ENCODE peak calls at places on chromosomes 2 and 18, in four cellular contexts. I, R, P and A are unnamed samples.

GRCh38 chr2:60552096-60552850 is 1.2 kb downstream of the BCL11A start:
- DNase-seq in I (peak; percentile 62), P (no peak), R (no peak), A (no peak)

GRCh38 chr2:27356056-27356381 is 545 bp downstream of the GTF3C2 start:
- DNase-seq in I (peak; percentile 79), R (peak; percentile 26), P (peak; percentile 28), A (no peak)

GRCh38 chr2:232568161-232568560 is 17.7 kb downstream of the EIF4E2 start:
- DNase-seq in I (peak; percentile 98), P (no peak), R (peak; percentile 84), A (peak; percentile 53)

GRCh38 chr2:27751377-27751776 is 20.1 kb upstream of the MRPL33 start:
- DNase-seq in P (no peak), I (no peak), R (no peak), A (no peak)

GRCh38 chr18:62720048-62720447 is 4.7 kb downstream of the PHLPP1 start:
- DNase-seq in P (no peak), R (no peak), I (no peak), A (no peak)

GRCh38 chr18:46067431-46068007 is 4.5 kb downstream of the PSTPIP2 start:
- DNase-seq in I (no peak), P (no peak), R (no peak), A (no peak)

GRCh38 chr2:23426284-23426905 is 41.4 kb downstream of the KLHL29 start:
- DNase-seq in R (no peak), P (no peak), I (peak; percentile 94), A (no peak)

GRCh38 chr2:170999654-171000053 is 70.6 kb downstream of the GORASP2 start:
- DNase-seq in P (no peak), R (no peak), I (no peak), A (no peak)

GRCh38 chr18:74283255-74283554 is 8.6 kb downstream of the CYB5A start:
- DNase-seq in R (no peak), I (no peak), P (no peak), A (no peak)